ENCODE peak calls at places on chromosomes 4 and X, in nine cellular contexts. One of them, this sample, is unnamed.
A peak's percentile ranks its signal among the peaks of the same experiment; 100 is the strongest.

GRCh38 chrX:101685923-101686322 is 26.3 kb upstream of the ARMCX2 start:
- DNase-seq in H4: no peak
- DNase-seq in CD8-positive, alpha-beta memory T cell: no peak
- DNase-seq in COR-L47: no peak
- DNase-seq in neural crest cell: no peak
- DNase-seq in body of pancreas: no peak
- DNase-seq in osteocyte: no peak
- DNase-seq in NCI-H446: no peak
- DNase-seq in activated T-cell treated with anti-CD3 and anti-CD28 coated beads for 24 hours: no peak
- DNase-seq in this sample: no peak

GRCh38 chr4:109887071-109887470 is 25.6 kb upstream of the EGF start:
- DNase-seq in NCI-H446: no peak
- DNase-seq in body of pancreas: no peak
- DNase-seq in osteocyte: no peak
- DNase-seq in COR-L47: no peak
- DNase-seq in CD8-positive, alpha-beta memory T cell: no peak
- DNase-seq in H4: no peak
- DNase-seq in neural crest cell: no peak
- DNase-seq in activated T-cell treated with anti-CD3 and anti-CD28 coated beads for 24 hours: no peak
- DNase-seq in this sample: no peak

GRCh38 chrX:3142259-3143042 is 101.2 kb downstream of the ARSF start:
- DNase-seq in activated T-cell treated with anti-CD3 and anti-CD28 coated beads for 24 hours: no peak
- DNase-seq in COR-L47: no peak
- DNase-seq in NCI-H446: peak; percentile 10
- DNase-seq in H4: peak; percentile 17
- DNase-seq in osteocyte: no peak
- DNase-seq in body of pancreas: no peak
- DNase-seq in neural crest cell: no peak
- DNase-seq in CD8-positive, alpha-beta memory T cell: no peak
- DNase-seq in this sample: no peak

GRCh38 chrX:46873746-46874145 is 36.9 kb downstream of the RP2 start:
- DNase-seq in COR-L47: no peak
- DNase-seq in NCI-H446: no peak
- DNase-seq in H4: no peak
- DNase-seq in osteocyte: no peak
- DNase-seq in neural crest cell: no peak
- DNase-seq in activated T-cell treated with anti-CD3 and anti-CD28 coated beads for 24 hours: no peak
- DNase-seq in CD8-positive, alpha-beta memory T cell: no peak
- DNase-seq in body of pancreas: no peak
- DNase-seq in this sample: no peak

GRCh38 chr4:151165205-151166000 is 66.0 kb downstream of the RPS3A start:
- DNase-seq in NCI-H446: no peak
- DNase-seq in osteocyte: no peak
- DNase-seq in COR-L47: no peak
- DNase-seq in H4: no peak
- DNase-seq in activated T-cell treated with anti-CD3 and anti-CD28 coated beads for 24 hours: no peak
- DNase-seq in neural crest cell: no peak
- DNase-seq in body of pancreas: no peak
- DNase-seq in CD8-positive, alpha-beta memory T cell: no peak
- DNase-seq in this sample: no peak

GRCh38 chr4:13865871-13866669 is 238.5 kb upstream of the BOD1L1 start:
- DNase-seq in activated T-cell treated with anti-CD3 and anti-CD28 coated beads for 24 hours: no peak
- DNase-seq in neural crest cell: no peak
- DNase-seq in COR-L47: no peak
- DNase-seq in NCI-H446: no peak
- DNase-seq in CD8-positive, alpha-beta memory T cell: no peak
- DNase-seq in body of pancreas: no peak
- DNase-seq in H4: peak; percentile 25
- DNase-seq in osteocyte: no peak
- DNase-seq in this sample: no peak

GRCh38 chr4:112410364-112410763 is 105.6 kb downstream of the NEUROG2 start:
- DNase-seq in neural crest cell: no peak
- DNase-seq in COR-L47: no peak
- DNase-seq in CD8-positive, alpha-beta memory T cell: no peak
- DNase-seq in body of pancreas: no peak
- DNase-seq in H4: no peak
- DNase-seq in osteocyte: no peak
- DNase-seq in NCI-H446: no peak
- DNase-seq in activated T-cell treated with anti-CD3 and anti-CD28 coated beads for 24 hours: no peak
- DNase-seq in this sample: no peak

GRCh38 chr4:85107553-85107952 is 141.1 kb upstream of the WDFY3 start:
- DNase-seq in CD8-positive, alpha-beta memory T cell: no peak
- DNase-seq in neural crest cell: no peak
- DNase-seq in NCI-H446: no peak
- DNase-seq in osteocyte: no peak
- DNase-seq in H4: no peak
- DNase-seq in activated T-cell treated with anti-CD3 and anti-CD28 coated beads for 24 hours: no peak
- DNase-seq in body of pancreas: no peak
- DNase-seq in COR-L47: no peak
- DNase-seq in this sample: no peak

GRCh38 chrX:138519296-138519695 is 192.2 kb downstream of the FGF13 start:
- DNase-seq in CD8-positive, alpha-beta memory T cell: no peak
- DNase-seq in neural crest cell: no peak
- DNase-seq in body of pancreas: no peak
- DNase-seq in COR-L47: no peak
- DNase-seq in osteocyte: no peak
- DNase-seq in H4: no peak
- DNase-seq in activated T-cell treated with anti-CD3 and anti-CD28 coated beads for 24 hours: no peak
- DNase-seq in NCI-H446: no peak
- DNase-seq in this sample: no peak

GRCh38 chr4:76758996-76759395 is 138.9 kb downstream of the SOWAHB start:
- DNase-seq in COR-L47: no peak
- DNase-seq in H4: no peak
- DNase-seq in neural crest cell: no peak
- DNase-seq in CD8-positive, alpha-beta memory T cell: no peak
- DNase-seq in body of pancreas: no peak
- DNase-seq in NCI-H446: no peak
- DNase-seq in osteocyte: no peak
- DNase-seq in activated T-cell treated with anti-CD3 and anti-CD28 coated beads for 24 hours: no peak
- DNase-seq in this sample: no peak

GRCh38 chrX:153494541-153495361 is at the start of gene BGN:
- DNase-seq in CD8-positive, alpha-beta memory T cell: no peak
- DNase-seq in NCI-H446: no peak
- DNase-seq in activated T-cell treated with anti-CD3 and anti-CD28 coated beads for 24 hours: no peak
- DNase-seq in COR-L47: peak; percentile 24
- DNase-seq in neural crest cell: peak; percentile 32
- DNase-seq in body of pancreas: no peak
- DNase-seq in H4: no peak
- DNase-seq in osteocyte: no peak
- DNase-seq in this sample: peak; percentile 64